ENCODE peak calls at places on chromosomes 12 and 14, in eight cellular contexts. J is foreskin fibroblast; D is EL; M is GM23248; V is SJSA1; Y is stimulated activated effector memory CD8-positive, alpha-beta T cell treated with anti-CD3 and anti-CD28 coated beads, Interleukin-12 subunit alpha, Interleukin-12 subunit beta, amount 100 ng/mL, for 72 hours; W is KG1; G is H54. B is an unnamed sample.

GRCh38 chr12:117377758-117378157 is 16.3 kb upstream of the NOS1 start:
- DNase-seq in J (no peak), D (no peak), M (no peak), V (no peak), Y (no peak), W (no peak), G (no peak), B (no peak)

GRCh38 chr12:107336705-107337104 is 243.4 kb upstream of the CRY1 start:
- DNase-seq in J (no peak), D (no peak), M (no peak), V (no peak), Y (no peak), W (no peak), G (no peak), B (no peak)

GRCh38 chr14:104782823-104783170 is 12.8 kb downstream of the AKT1 start:
- DNase-seq in J (no peak), D (no peak), M (no peak), V (no peak), Y (no peak), W (no peak), G (no peak), B (no peak)

GRCh38 chr12:69136931-69137613 is 102.3 kb upstream of the CPSF6 start:
- DNase-seq in J (no peak), D (no peak), M (peak; percentile 20), V (no peak), Y (no peak), W (no peak), G (no peak), B (no peak)

GRCh38 chr14:100896369-100897060 is 7.0 kb downstream of the RTL1 start:
- DNase-seq in J (no peak), D (no peak), M (no peak), V (no peak), Y (no peak), W (no peak), G (no peak), B (no peak)

GRCh38 chr12:122297494-122297893 is 31.2 kb upstream of the VPS33A start:
- DNase-seq in J (no peak), D (no peak), M (no peak), V (no peak), Y (no peak), W (no peak), G (no peak), B (peak; percentile 30)

GRCh38 chr12:124441443-124442190 is 125.8 kb downstream of the NCOR2 start:
- DNase-seq in J (peak; percentile 75), D (peak; percentile 96), M (peak; percentile 99), V (peak; percentile 95), Y (no peak), W (no peak), G (peak; percentile 96), B (peak; percentile 28)

GRCh38 chr12:15712823-15713663 is 76.1 kb downstream of the EPS8 start:
- DNase-seq in J (no peak), D (no peak), M (no peak), V (no peak), Y (no peak), W (no peak), G (no peak), B (no peak)

GRCh38 chr12:127588224-127588623 is 678.7 kb upstream of the TMEM132C start:
- DNase-seq in J (peak; percentile 90), D (peak; percentile 67), M (peak; percentile 95), V (no peak), Y (no peak), W (no peak), G (peak; percentile 5), B (no peak)

GRCh38 chr12:68868043-68868790 is 60.2 kb downstream of the MDM2 start:
- DNase-seq in J (no peak), D (no peak), M (no peak), V (no peak), Y (no peak), W (no peak), G (no peak), B (no peak)

GRCh38 chr12:114628199-114628598 is 55.8 kb downstream of the TBX3 start:
- DNase-seq in J (no peak), D (peak; percentile 21), M (no peak), V (no peak), Y (no peak), W (no peak), G (no peak), B (no peak)

GRCh38 chr14:59534361-59534987 is 42.1 kb downstream of the CCDC175 start:
- DNase-seq in J (peak; percentile 13), D (peak; percentile 23), M (no peak), V (no peak), Y (no peak), W (no peak), G (no peak), B (no peak)

GRCh38 chr12:57616383-57617101 is 5.3 kb downstream of the ARHGEF25 start:
- DNase-seq in J (peak; percentile 48), D (peak; percentile 68), M (peak; percentile 90), V (peak; percentile 82), Y (no peak), W (no peak), G (no peak), B (no peak)

GRCh38 chr12:52494518-52494917 is 1.5 kb upstream of the KRT6A start:
- DNase-seq in J (peak; percentile 25), D (peak; percentile 59), M (peak; percentile 82), V (no peak), Y (no peak), W (no peak), G (no peak), B (no peak)

GRCh38 chr14:72826039-72826438 is 67.9 kb downstream of the DPF3 start:
- DNase-seq in J (no peak), D (no peak), M (no peak), V (no peak), Y (no peak), W (no peak), G (no peak), B (no peak)

GRCh38 chr12:8860165-8860961 is 37.9 kb downstream of the A2ML1 start:
- DNase-seq in J (peak; percentile 41), D (peak; percentile 31), M (peak; percentile 65), V (peak; percentile 23), Y (peak; percentile 52), W (no peak), G (peak; percentile 37), B (no peak)

GRCh38 chr14:74526854-74527585 is 33.5 kb downstream of the ISCA2 start:
- DNase-seq in J (no peak), D (no peak), M (no peak), V (no peak), Y (no peak), W (no peak), G (no peak), B (no peak)

GRCh38 chr12:88142610-88142991 is 494 bp downstream of the TMTC3 start:
- DNase-seq in J (no peak), D (no peak), M (no peak), V (no peak), Y (no peak), W (no peak), G (no peak), B (no peak)

GRCh38 chr14:29783556-29783955 is 144.1 kb downstream of the PRKD1 start:
- DNase-seq in J (no peak), D (no peak), M (no peak), V (no peak), Y (no peak), W (no peak), G (no peak), B (no peak)

GRCh38 chr12:93818488-93819047 is 141.4 kb downstream of the CRADD start:
- DNase-seq in J (no peak), D (no peak), M (no peak), V (no peak), Y (no peak), W (no peak), G (no peak), B (no peak)

GRCh38 chr14:68418192-68419118 is 374.4 kb downstream of the ZFP36L1 start:
- DNase-seq in J (no peak), D (no peak), M (no peak), V (no peak), Y (no peak), W (no peak), G (no peak), B (no peak)

GRCh38 chr12:94183702-94184379 is 35.5 kb downstream of the PLXNC1 start:
- DNase-seq in J (no peak), D (no peak), M (no peak), V (no peak), Y (no peak), W (no peak), G (no peak), B (no peak)

GRCh38 chr14:92254786-92255185 is 68.2 kb upstream of the SLC24A4 start:
- DNase-seq in J (peak; percentile 55), D (no peak), M (peak; percentile 73), V (no peak), Y (no peak), W (no peak), G (no peak), B (peak; percentile 21)

GRCh38 chr12:2944401-2945047 is 14.7 kb upstream of the TEAD4 start:
- DNase-seq in J (peak; percentile 56), D (peak; percentile 34), M (peak; percentile 39), V (no peak), Y (peak; percentile 77), W (no peak), G (no peak), B (no peak)

GRCh38 chr12:2335517-2335916 is 282.7 kb downstream of the CACNA1C start:
- DNase-seq in J (peak; percentile 84), D (peak; percentile 64), M (peak; percentile 28), V (no peak), Y (no peak), W (no peak), G (no peak), B (no peak)

GRCh38 chr12:46825526-46826414 is at the start of gene SLC38A4:
- DNase-seq in J (peak; percentile 72), D (peak; percentile 66), M (peak; percentile 37), V (peak; percentile 88), Y (no peak), W (no peak), G (peak; percentile 43), B (no peak)

GRCh38 chr12:89253483-89253882 is 98.8 kb downstream of the DUSP6 start:
- DNase-seq in J (no peak), D (no peak), M (no peak), V (no peak), Y (no peak), W (no peak), G (no peak), B (no peak)

GRCh38 chr12:4421590-4422031 is 24.0 kb downstream of the FGF6 start:
- DNase-seq in J (peak; percentile 59), D (peak; percentile 23), M (peak; percentile 54), V (peak; percentile 26), Y (no peak), W (no peak), G (peak; percentile 50), B (no peak)

GRCh38 chr12:128942960-128943477 is 89.7 kb downstream of the GLT1D1 start:
- DNase-seq in J (no peak), D (no peak), M (no peak), V (no peak), Y (no peak), W (no peak), G (no peak), B (no peak)

GRCh38 chr12:49637401-49637800 is 14.0 kb downstream of the PRPF40B start:
- DNase-seq in J (no peak), D (no peak), M (no peak), V (no peak), Y (no peak), W (no peak), G (no peak), B (no peak)

GRCh38 chr14:20501346-20501745 is 4.0 kb upstream of the RNASE10 start:
- DNase-seq in J (peak; percentile 57), D (no peak), M (peak; percentile 77), V (no peak), Y (no peak), W (no peak), G (no peak), B (no peak)

GRCh38 chr14:80587096-80587724 is 354.3 kb downstream of the CEP128 start:
- DNase-seq in J (peak; percentile 60), D (peak; percentile 51), M (peak; percentile 69), V (peak; percentile 36), Y (peak; percentile 49), W (no peak), G (no peak), B (no peak)

GRCh38 chr12:8899835-8900234 is 14.5 kb upstream of the PHC1 start:
- DNase-seq in J (no peak), D (no peak), M (no peak), V (no peak), Y (no peak), W (no peak), G (no peak), B (no peak)

GRCh38 chr12:1912580-1913376 is 5.7 kb downstream of the CACNA2D4 start:
- DNase-seq in J (peak; percentile 61), D (peak; percentile 84), M (peak; percentile 56), V (peak; percentile 32), Y (peak; percentile 26), W (no peak), G (peak; percentile 98), B (no peak)

B was measured in occipital lobe.